ENCODE peak calls at places on chromosomes 2 and 18, in eight cellular contexts. One of them, this sample, is unnamed. For H3K9me3 and H3K4me1, the result is how much of the 10 kb centered on the place peaks cover.

GRCh38 chr2:15783489-15783888 is 156.9 kb upstream of the MYCN start:
- DNase-seq in spleen: peak
- DNase-seq in kidney: peak
- DNase-seq in pancreas: no peak
- DNase-seq in small intestine: no peak
- DNase-seq in PC-9: no peak
- DNase-seq in fibroblast of lung: no peak
- DNase-seq in IMR-90: no peak
- DNase-seq in this sample: no peak

GRCh38 chr2:241074065-241074818 is 27.8 kb downstream of the MTERF4 start:
- DNase-seq in PC-9: no peak
- DNase-seq in IMR-90: no peak
- DNase-seq in spleen: no peak
- DNase-seq in kidney: peak
- DNase-seq in small intestine: no peak
- DNase-seq in pancreas: no peak
- DNase-seq in fibroblast of lung: no peak
- DNase-seq in this sample: no peak

GRCh38 chr2:219291910-219292490 is 12.8 kb downstream of the DNAJB2 start:
- DNase-seq in spleen: no peak
- DNase-seq in fibroblast of lung: no peak
- DNase-seq in IMR-90: no peak
- DNase-seq in kidney: no peak
- DNase-seq in small intestine: no peak
- DNase-seq in PC-9: no peak
- DNase-seq in pancreas: no peak
- DNase-seq in this sample: no peak

GRCh38 chr2:217954469-217954868 is 48.3 kb downstream of the TNS1 start:
- DNase-seq in kidney: peak
- DNase-seq in fibroblast of lung: no peak
- DNase-seq in IMR-90: no peak
- DNase-seq in PC-9: peak
- DNase-seq in pancreas: peak
- DNase-seq in spleen: peak
- DNase-seq in small intestine: no peak
- DNase-seq in this sample: no peak

GRCh38 chr2:181892795-181893435 is 1.4 kb downstream of the ITPRID2 start:
- DNase-seq in spleen: no peak
- DNase-seq in kidney: no peak
- DNase-seq in fibroblast of lung: peak
- DNase-seq in pancreas: no peak
- DNase-seq in IMR-90: peak
- DNase-seq in small intestine: peak
- DNase-seq in PC-9: peak
- DNase-seq in this sample: no peak

GRCh38 chr18:74113711-74114110 is 33.9 kb downstream of the FBXO15 start:
- DNase-seq in IMR-90: no peak
- DNase-seq in PC-9: peak
- DNase-seq in spleen: no peak
- DNase-seq in fibroblast of lung: no peak
- DNase-seq in small intestine: no peak
- DNase-seq in pancreas: no peak
- DNase-seq in kidney: no peak
- DNase-seq in this sample: no peak

GRCh38 chr2:224948859-224949258 is 93.4 kb downstream of the DOCK10 start:
- DNase-seq in small intestine: no peak
- DNase-seq in IMR-90: peak
- DNase-seq in PC-9: no peak
- DNase-seq in fibroblast of lung: peak
- DNase-seq in pancreas: no peak
- DNase-seq in kidney: no peak
- DNase-seq in spleen: no peak
- DNase-seq in this sample: no peak

GRCh38 chr2:120861191-120861575 is 125.5 kb downstream of the GLI2 start:
- DNase-seq in pancreas: no peak
- DNase-seq in small intestine: no peak
- DNase-seq in kidney: no peak
- DNase-seq in PC-9: no peak
- DNase-seq in spleen: peak
- DNase-seq in IMR-90: peak
- DNase-seq in fibroblast of lung: peak
- DNase-seq in this sample: no peak

GRCh38 chr2:159042115-159042850 is 73.8 kb downstream of the TANC1 start:
- DNase-seq in IMR-90: no peak
- DNase-seq in pancreas: no peak
- DNase-seq in kidney: no peak
- DNase-seq in PC-9: no peak
- DNase-seq in fibroblast of lung: no peak
- DNase-seq in spleen: no peak
- DNase-seq in small intestine: no peak
- DNase-seq in this sample: no peak

GRCh38 chr2:189022002-189022401 is 47.8 kb downstream of the COL3A1 start:
- DNase-seq in spleen: no peak
- DNase-seq in fibroblast of lung: peak
- DNase-seq in small intestine: no peak
- DNase-seq in PC-9: no peak
- DNase-seq in pancreas: no peak
- DNase-seq in IMR-90: peak
- DNase-seq in kidney: no peak
- DNase-seq in this sample: no peak

GRCh38 chr2:36597532-36598377 is at the start of gene FEZ2:
- DNase-seq in fibroblast of lung: peak
- DNase-seq in kidney: peak
- DNase-seq in PC-9: peak
- DNase-seq in pancreas: peak
- DNase-seq in IMR-90: peak
- DNase-seq in spleen: peak
- DNase-seq in small intestine: peak
- DNase-seq in this sample: peak

GRCh38 chr18:36821681-36822080 is 7.1 kb downstream of the TPGS2 start:
- DNase-seq in small intestine: no peak
- DNase-seq in pancreas: no peak
- DNase-seq in spleen: no peak
- DNase-seq in IMR-90: no peak
- DNase-seq in kidney: no peak
- DNase-seq in fibroblast of lung: no peak
- DNase-seq in PC-9: no peak
- DNase-seq in this sample: no peak

GRCh38 chr2:128307595-128307994 is 11.1 kb downstream of the HS6ST1 start:
- DNase-seq in IMR-90: no peak
- DNase-seq in fibroblast of lung: no peak
- DNase-seq in kidney: no peak
- DNase-seq in PC-9: no peak
- DNase-seq in pancreas: peak
- DNase-seq in spleen: peak
- DNase-seq in small intestine: no peak
- DNase-seq in this sample: no peak

GRCh38 chr18:8471373-8471772 is 137.9 kb upstream of the RAB12 start:
- DNase-seq in small intestine: no peak
- DNase-seq in IMR-90: no peak
- DNase-seq in fibroblast of lung: peak
- DNase-seq in kidney: no peak
- DNase-seq in PC-9: no peak
- DNase-seq in spleen: no peak
- DNase-seq in pancreas: no peak
- DNase-seq in this sample: no peak

GRCh38 chr18:43590182-43590903 is 313.1 kb upstream of the SYT4 start:
- DNase-seq in small intestine: peak
- DNase-seq in pancreas: peak
- DNase-seq in fibroblast of lung: no peak
- DNase-seq in spleen: peak
- DNase-seq in IMR-90: no peak
- DNase-seq in kidney: peak
- DNase-seq in PC-9: no peak
- DNase-seq in this sample: no peak

GRCh38 chr2:237200462-237200861 is 114.8 kb downstream of the COPS8 start:
- DNase-seq in spleen: no peak
- DNase-seq in fibroblast of lung: no peak
- DNase-seq in PC-9: no peak
- DNase-seq in pancreas: no peak
- DNase-seq in kidney: no peak
- DNase-seq in IMR-90: no peak
- DNase-seq in small intestine: no peak
- DNase-seq in this sample: no peak

GRCh38 chr2:230429513-230429912 is 13.5 kb downstream of the SP100 start:
- DNase-seq in small intestine: no peak
- DNase-seq in pancreas: no peak
- DNase-seq in kidney: no peak
- DNase-seq in IMR-90: no peak
- DNase-seq in spleen: no peak
- DNase-seq in PC-9: no peak
- DNase-seq in fibroblast of lung: no peak
- DNase-seq in this sample: no peak

GRCh38 chr2:47334356-47335136 is 68.4 kb upstream of the MSH2 start:
- DNase-seq in PC-9: no peak
- DNase-seq in IMR-90: no peak
- DNase-seq in spleen: no peak
- DNase-seq in fibroblast of lung: peak
- DNase-seq in kidney: no peak
- DNase-seq in small intestine: no peak
- DNase-seq in pancreas: no peak
- DNase-seq in this sample: no peak

GRCh38 chr2:197929008-197929885 is 124.9 kb downstream of the PLCL1 start:
- DNase-seq in small intestine: no peak
- DNase-seq in pancreas: no peak
- DNase-seq in PC-9: no peak
- DNase-seq in IMR-90: no peak
- DNase-seq in spleen: no peak
- DNase-seq in fibroblast of lung: no peak
- DNase-seq in kidney: no peak
- DNase-seq in this sample: no peak

GRCh38 chr2:215136669-215137328 is 1.6 kb downstream of the ABCA12 start:
- DNase-seq in PC-9: peak
- DNase-seq in kidney: no peak
- DNase-seq in small intestine: no peak
- DNase-seq in IMR-90: peak
- DNase-seq in spleen: no peak
- DNase-seq in pancreas: no peak
- DNase-seq in fibroblast of lung: peak
- DNase-seq in this sample: no peak

GRCh38 chr2:68726608-68727367 is 7.8 kb upstream of the ARHGAP25 start:
- DNase-seq in kidney: no peak
- DNase-seq in pancreas: no peak
- DNase-seq in IMR-90: no peak
- DNase-seq in PC-9: no peak
- DNase-seq in spleen: peak
- DNase-seq in small intestine: peak
- DNase-seq in fibroblast of lung: peak
- DNase-seq in this sample: no peak

GRCh38 chr18:63087421-63088230 is 231.9 kb downstream of the BCL2 start:
- DNase-seq in PC-9: no peak
- DNase-seq in small intestine: no peak
- DNase-seq in IMR-90: no peak
- DNase-seq in fibroblast of lung: no peak
- DNase-seq in kidney: no peak
- DNase-seq in pancreas: no peak
- DNase-seq in spleen: no peak
- DNase-seq in this sample: peak

GRCh38 chr18:63083555-63083954 is 236.0 kb downstream of the BCL2 start:
- DNase-seq in kidney: no peak
- DNase-seq in small intestine: no peak
- DNase-seq in fibroblast of lung: no peak
- DNase-seq in pancreas: no peak
- DNase-seq in PC-9: no peak
- DNase-seq in IMR-90: no peak
- DNase-seq in spleen: no peak
- DNase-seq in this sample: no peak

GRCh38 chr18:63084220-63084619 is 235.3 kb downstream of the BCL2 start:
- DNase-seq in pancreas: no peak
- DNase-seq in IMR-90: no peak
- DNase-seq in small intestine: no peak
- DNase-seq in fibroblast of lung: no peak
- DNase-seq in spleen: no peak
- DNase-seq in PC-9: no peak
- DNase-seq in kidney: no peak
- DNase-seq in this sample: no peak

GRCh38 chr18:63088262-63088661 is 231.3 kb downstream of the BCL2 start:
- DNase-seq in PC-9: no peak
- DNase-seq in small intestine: no peak
- DNase-seq in kidney: no peak
- DNase-seq in IMR-90: no peak
- DNase-seq in fibroblast of lung: no peak
- DNase-seq in pancreas: no peak
- DNase-seq in spleen: no peak
- DNase-seq in this sample: peak

GRCh38 chr18:63085611-63086010 is 234.0 kb downstream of the BCL2 start:
- DNase-seq in spleen: no peak
- DNase-seq in IMR-90: no peak
- DNase-seq in small intestine: no peak
- DNase-seq in pancreas: no peak
- DNase-seq in fibroblast of lung: no peak
- DNase-seq in kidney: no peak
- DNase-seq in PC-9: no peak
- DNase-seq in this sample: no peak
- H3K9me3 ChIP-seq in spleen: under half
- H3K9me3 ChIP-seq in IMR-90: under half
- H3K9me3 ChIP-seq in small intestine: under half
- H3K9me3 ChIP-seq in pancreas: under half
- H3K9me3 ChIP-seq in fibroblast of lung: under half
- H3K9me3 ChIP-seq in kidney: under half
- H3K9me3 ChIP-seq in PC-9: under half
- H3K9me3 ChIP-seq in this sample: under half

DNA sequence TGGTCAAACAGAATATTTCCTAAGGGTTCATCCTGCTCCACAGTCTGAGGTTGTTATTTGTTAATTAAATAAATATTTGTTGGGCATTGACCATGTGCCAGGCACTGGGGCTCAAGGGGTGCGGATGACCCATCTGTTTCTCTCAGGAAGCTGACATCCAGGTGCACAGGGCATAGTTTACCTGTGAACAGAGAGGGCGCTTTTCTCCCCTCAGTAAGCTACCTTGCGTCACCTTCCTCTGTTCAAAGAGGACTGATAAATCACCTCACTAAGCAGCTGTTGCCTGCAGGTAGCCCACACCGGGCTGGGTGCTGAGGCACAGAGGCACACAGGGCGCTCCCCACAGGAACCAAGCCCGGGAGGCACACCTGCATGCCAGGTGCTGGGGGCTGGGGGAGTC is 41.6 kb downstream of the SH3RF3 start:
- DNase-seq in kidney: no peak
- DNase-seq in IMR-90: no peak
- DNase-seq in spleen: no peak
- DNase-seq in small intestine: peak
- DNase-seq in fibroblast of lung: no peak
- DNase-seq in pancreas: no peak
- DNase-seq in PC-9: no peak
- DNase-seq in this sample: no peak
- H3K4me1 ChIP-seq in kidney: under half
- H3K4me1 ChIP-seq in IMR-90: under half
- H3K4me1 ChIP-seq in spleen: under half
- H3K4me1 ChIP-seq in small intestine: under half
- H3K4me1 ChIP-seq in fibroblast of lung: under half
- H3K4me1 ChIP-seq in pancreas: under half
- H3K4me1 ChIP-seq in PC-9: under half
- H3K4me1 ChIP-seq in this sample: under half

GRCh38 chr2:3044587-3045317 is 332.9 kb downstream of the EIPR1 start:
- DNase-seq in kidney: no peak
- DNase-seq in small intestine: peak
- DNase-seq in fibroblast of lung: no peak
- DNase-seq in spleen: no peak
- DNase-seq in IMR-90: no peak
- DNase-seq in pancreas: no peak
- DNase-seq in PC-9: no peak
- DNase-seq in this sample: no peak
- H3K9me3 ChIP-seq in kidney: under half
- H3K9me3 ChIP-seq in small intestine: under half
- H3K9me3 ChIP-seq in fibroblast of lung: under half
- H3K9me3 ChIP-seq in spleen: under half
- H3K9me3 ChIP-seq in IMR-90: half or more
- H3K9me3 ChIP-seq in pancreas: under half
- H3K9me3 ChIP-seq in PC-9: under half
- H3K9me3 ChIP-seq in this sample: under half

GRCh38 chr2:54599326-54599710 is 124.1 kb upstream of the EML6 start:
- DNase-seq in small intestine: peak
- DNase-seq in PC-9: no peak
- DNase-seq in pancreas: no peak
- DNase-seq in spleen: no peak
- DNase-seq in fibroblast of lung: peak
- DNase-seq in IMR-90: no peak
- DNase-seq in kidney: no peak
- DNase-seq in this sample: no peak
- H3K4me1 ChIP-seq in small intestine: under half
- H3K4me1 ChIP-seq in PC-9: under half
- H3K4me1 ChIP-seq in pancreas: half or more
- H3K4me1 ChIP-seq in spleen: half or more
- H3K4me1 ChIP-seq in fibroblast of lung: under half
- H3K4me1 ChIP-seq in IMR-90: under half
- H3K4me1 ChIP-seq in kidney: half or more
- H3K4me1 ChIP-seq in this sample: under half